ENCODE peak calls at places on chromosomes 6 and 20, in eight cellular contexts. One of them, this sample, is unnamed.

GRCh38 chr6:2209226-2209809 is 36.1 kb downstream of the GMDS start:
- DNase-seq in spleen: no peak
- DNase-seq in esophagus muscularis mucosa: no peak
- DNase-seq in stomach: peak
- DNase-seq in breast epithelium: peak
- DNase-seq in sigmoid colon: no peak
- DNase-seq in transverse colon: peak
- DNase-seq in HepG2: peak
- DNase-seq in this sample: no peak

GRCh38 chr6:134267917-134268361 is 50.0 kb downstream of the SGK1 start:
- DNase-seq in spleen: no peak
- DNase-seq in esophagus muscularis mucosa: no peak
- DNase-seq in stomach: no peak
- DNase-seq in breast epithelium: no peak
- DNase-seq in sigmoid colon: no peak
- DNase-seq in transverse colon: peak
- DNase-seq in HepG2: peak
- DNase-seq in this sample: no peak

GRCh38 chr20:38369387-38369786 is 23.1 kb downstream of the LBP start:
- DNase-seq in spleen: no peak
- DNase-seq in esophagus muscularis mucosa: no peak
- DNase-seq in stomach: no peak
- DNase-seq in breast epithelium: no peak
- DNase-seq in sigmoid colon: no peak
- DNase-seq in transverse colon: no peak
- DNase-seq in HepG2: peak
- DNase-seq in this sample: no peak

GRCh38 chr20:6007529-6008103 is 46.2 kb downstream of the LRRN4 start:
- DNase-seq in spleen: no peak
- DNase-seq in esophagus muscularis mucosa: no peak
- DNase-seq in stomach: no peak
- DNase-seq in breast epithelium: no peak
- DNase-seq in sigmoid colon: no peak
- DNase-seq in transverse colon: no peak
- DNase-seq in HepG2: peak
- DNase-seq in this sample: no peak

GRCh38 chr6:29524982-29525639 is 34.4 kb downstream of the UBD start:
- DNase-seq in spleen: no peak
- DNase-seq in esophagus muscularis mucosa: no peak
- DNase-seq in stomach: no peak
- DNase-seq in breast epithelium: no peak
- DNase-seq in sigmoid colon: no peak
- DNase-seq in transverse colon: no peak
- DNase-seq in HepG2: no peak
- DNase-seq in this sample: peak

GRCh38 chr6:112626468-112627082 is 279.4 kb downstream of the RFPL4B start:
- DNase-seq in spleen: no peak
- DNase-seq in esophagus muscularis mucosa: no peak
- DNase-seq in stomach: no peak
- DNase-seq in breast epithelium: no peak
- DNase-seq in sigmoid colon: no peak
- DNase-seq in transverse colon: no peak
- DNase-seq in HepG2: peak
- DNase-seq in this sample: no peak

GRCh38 chr6:128230267-128230989 is 290.0 kb downstream of the PTPRK start:
- DNase-seq in spleen: no peak
- DNase-seq in esophagus muscularis mucosa: no peak
- DNase-seq in stomach: no peak
- DNase-seq in breast epithelium: no peak
- DNase-seq in sigmoid colon: no peak
- DNase-seq in transverse colon: no peak
- DNase-seq in HepG2: peak
- DNase-seq in this sample: no peak

GRCh38 chr20:44918761-44919160 is 8.9 kb downstream of the PABPC1L start:
- DNase-seq in spleen: no peak
- DNase-seq in esophagus muscularis mucosa: no peak
- DNase-seq in stomach: no peak
- DNase-seq in breast epithelium: no peak
- DNase-seq in sigmoid colon: no peak
- DNase-seq in transverse colon: no peak
- DNase-seq in HepG2: no peak
- DNase-seq in this sample: no peak

GRCh38 chr20:34052414-34052813 is 58.7 kb downstream of the RALY start:
- DNase-seq in spleen: no peak
- DNase-seq in esophagus muscularis mucosa: no peak
- DNase-seq in stomach: no peak
- DNase-seq in breast epithelium: no peak
- DNase-seq in sigmoid colon: no peak
- DNase-seq in transverse colon: no peak
- DNase-seq in HepG2: no peak
- DNase-seq in this sample: no peak

GRCh38 chr20:3248993-3249347 is 10.0 kb upstream of the SLC4A11 start:
- DNase-seq in spleen: peak
- DNase-seq in esophagus muscularis mucosa: no peak
- DNase-seq in stomach: no peak
- DNase-seq in breast epithelium: no peak
- DNase-seq in sigmoid colon: no peak
- DNase-seq in transverse colon: no peak
- DNase-seq in HepG2: no peak
- DNase-seq in this sample: no peak

GRCh38 chr6:31859923-31860322 is 2.7 kb downstream of the NEU1 start:
- DNase-seq in spleen: no peak
- DNase-seq in esophagus muscularis mucosa: no peak
- DNase-seq in stomach: no peak
- DNase-seq in breast epithelium: no peak
- DNase-seq in sigmoid colon: no peak
- DNase-seq in transverse colon: no peak
- DNase-seq in HepG2: no peak
- DNase-seq in this sample: no peak

GRCh38 chr6:50843842-50844241 is 25.2 kb downstream of the TFAP2B start:
- DNase-seq in spleen: no peak
- DNase-seq in esophagus muscularis mucosa: no peak
- DNase-seq in stomach: no peak
- DNase-seq in breast epithelium: peak
- DNase-seq in sigmoid colon: no peak
- DNase-seq in transverse colon: no peak
- DNase-seq in HepG2: no peak
- DNase-seq in this sample: no peak

GRCh38 chr20:63738687-63739128 is 868 bp upstream of the SLC2A4RG start:
- DNase-seq in spleen: peak
- DNase-seq in esophagus muscularis mucosa: no peak
- DNase-seq in stomach: peak
- DNase-seq in breast epithelium: no peak
- DNase-seq in sigmoid colon: peak
- DNase-seq in transverse colon: peak
- DNase-seq in HepG2: peak
- DNase-seq in this sample: no peak

GRCh38 chr20:4234128-4234527 is 218.8 kb upstream of the RNF24 start:
- DNase-seq in spleen: no peak
- DNase-seq in esophagus muscularis mucosa: no peak
- DNase-seq in stomach: no peak
- DNase-seq in breast epithelium: no peak
- DNase-seq in sigmoid colon: no peak
- DNase-seq in transverse colon: no peak
- DNase-seq in HepG2: no peak
- DNase-seq in this sample: no peak

GRCh38 chr6:28809947-28810654 is 113.7 kb downstream of the TRIM27 start:
- DNase-seq in spleen: no peak
- DNase-seq in esophagus muscularis mucosa: no peak
- DNase-seq in stomach: no peak
- DNase-seq in breast epithelium: no peak
- DNase-seq in sigmoid colon: no peak
- DNase-seq in transverse colon: no peak
- DNase-seq in HepG2: no peak
- DNase-seq in this sample: no peak

GRCh38 chr6:143510991-143511891 is at the start of gene FUCA2:
- DNase-seq in spleen: peak
- DNase-seq in esophagus muscularis mucosa: peak
- DNase-seq in stomach: peak
- DNase-seq in breast epithelium: peak
- DNase-seq in sigmoid colon: peak
- DNase-seq in transverse colon: peak
- DNase-seq in HepG2: peak
- DNase-seq in this sample: no peak

GRCh38 chr6:161273356-161273751 is 507 bp downstream of the AGPAT4 start:
- DNase-seq in spleen: no peak
- DNase-seq in esophagus muscularis mucosa: peak
- DNase-seq in stomach: no peak
- DNase-seq in breast epithelium: no peak
- DNase-seq in sigmoid colon: peak
- DNase-seq in transverse colon: no peak
- DNase-seq in HepG2: no peak
- DNase-seq in this sample: no peak

GRCh38 chr6:98678481-98678880 is 155.9 kb upstream of the POU3F2 start:
- DNase-seq in spleen: no peak
- DNase-seq in esophagus muscularis mucosa: no peak
- DNase-seq in stomach: no peak
- DNase-seq in breast epithelium: no peak
- DNase-seq in sigmoid colon: no peak
- DNase-seq in transverse colon: no peak
- DNase-seq in HepG2: no peak
- DNase-seq in this sample: no peak

DNA sequence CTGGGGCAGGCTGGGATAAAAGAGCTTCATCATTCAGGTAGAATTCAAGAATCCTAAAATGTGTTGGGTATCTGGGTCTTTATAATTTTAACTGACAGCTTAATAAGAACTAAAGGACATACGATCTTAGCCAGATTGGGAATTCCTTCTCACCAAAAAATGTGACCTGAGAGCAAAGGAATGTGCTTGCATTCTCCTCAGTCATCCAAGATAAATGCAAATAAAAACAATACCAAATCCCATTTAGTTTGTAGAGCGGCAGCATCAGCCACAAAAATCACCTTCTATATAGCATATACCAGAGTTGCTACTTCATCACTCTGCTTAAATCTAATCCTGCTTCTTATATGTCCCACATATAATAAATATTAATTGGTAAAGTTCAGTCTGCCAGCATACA is 16.9 kb downstream of the USP49 start:
- DNase-seq in spleen: no peak
- DNase-seq in esophagus muscularis mucosa: no peak
- DNase-seq in stomach: no peak
- DNase-seq in breast epithelium: no peak
- DNase-seq in sigmoid colon: no peak
- DNase-seq in transverse colon: no peak
- DNase-seq in HepG2: no peak
- DNase-seq in this sample: no peak
- H3K4me3 ChIP-seq in spleen: no peak
- H3K4me3 ChIP-seq in esophagus muscularis mucosa: no peak
- H3K4me3 ChIP-seq in stomach: no peak
- H3K4me3 ChIP-seq in breast epithelium: no peak
- H3K4me3 ChIP-seq in sigmoid colon: no peak
- H3K4me3 ChIP-seq in transverse colon: no peak
- H3K4me3 ChIP-seq in HepG2: no peak
- H3K4me3 ChIP-seq in this sample: no peak

DNA sequence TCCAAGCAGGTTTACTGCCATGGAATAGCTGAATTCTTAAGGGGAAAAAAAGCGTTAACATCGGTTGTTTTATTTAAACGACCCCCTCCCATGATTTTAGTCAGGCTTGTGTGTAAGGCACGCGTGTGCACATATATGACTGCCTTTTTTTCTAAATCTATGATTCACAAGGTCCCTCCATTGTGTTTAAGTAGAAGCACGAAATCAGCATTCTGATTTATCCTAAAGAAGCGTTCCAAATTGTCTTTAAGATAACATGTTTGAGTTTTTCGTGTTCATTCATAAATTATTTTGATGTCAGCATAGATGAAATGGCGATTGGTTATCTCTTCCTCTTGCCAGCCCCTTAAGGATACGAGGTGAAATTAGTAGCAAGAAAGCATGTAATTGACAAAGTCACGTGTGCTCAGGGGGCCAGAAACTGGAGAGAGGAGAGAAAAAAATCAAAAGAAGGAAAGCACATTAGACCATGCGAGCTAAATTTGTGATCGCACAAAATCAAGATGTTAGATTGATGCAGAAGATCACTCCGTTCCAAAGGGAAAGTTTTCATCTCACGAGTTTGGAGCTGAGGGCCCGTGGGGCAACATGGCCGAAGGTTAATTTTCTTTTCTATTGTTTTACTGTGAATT is at the start of gene LIN28B:
- DNase-seq in spleen: no peak
- DNase-seq in esophagus muscularis mucosa: no peak
- DNase-seq in stomach: no peak
- DNase-seq in breast epithelium: no peak
- DNase-seq in sigmoid colon: no peak
- DNase-seq in transverse colon: no peak
- DNase-seq in HepG2: peak
- DNase-seq in this sample: no peak
- TF ChIP-seq POLR2A in spleen: no peak
- TF ChIP-seq POLR2A in esophagus muscularis mucosa: no peak
- TF ChIP-seq POLR2A in stomach: no peak
- TF ChIP-seq POLR2A in breast epithelium: no peak
- TF ChIP-seq POLR2A in sigmoid colon: no peak
- TF ChIP-seq POLR2A in transverse colon: no peak
- TF ChIP-seq POLR2A in HepG2: peak
- TF ChIP-seq POLR2A in this sample: no peak

DNA sequence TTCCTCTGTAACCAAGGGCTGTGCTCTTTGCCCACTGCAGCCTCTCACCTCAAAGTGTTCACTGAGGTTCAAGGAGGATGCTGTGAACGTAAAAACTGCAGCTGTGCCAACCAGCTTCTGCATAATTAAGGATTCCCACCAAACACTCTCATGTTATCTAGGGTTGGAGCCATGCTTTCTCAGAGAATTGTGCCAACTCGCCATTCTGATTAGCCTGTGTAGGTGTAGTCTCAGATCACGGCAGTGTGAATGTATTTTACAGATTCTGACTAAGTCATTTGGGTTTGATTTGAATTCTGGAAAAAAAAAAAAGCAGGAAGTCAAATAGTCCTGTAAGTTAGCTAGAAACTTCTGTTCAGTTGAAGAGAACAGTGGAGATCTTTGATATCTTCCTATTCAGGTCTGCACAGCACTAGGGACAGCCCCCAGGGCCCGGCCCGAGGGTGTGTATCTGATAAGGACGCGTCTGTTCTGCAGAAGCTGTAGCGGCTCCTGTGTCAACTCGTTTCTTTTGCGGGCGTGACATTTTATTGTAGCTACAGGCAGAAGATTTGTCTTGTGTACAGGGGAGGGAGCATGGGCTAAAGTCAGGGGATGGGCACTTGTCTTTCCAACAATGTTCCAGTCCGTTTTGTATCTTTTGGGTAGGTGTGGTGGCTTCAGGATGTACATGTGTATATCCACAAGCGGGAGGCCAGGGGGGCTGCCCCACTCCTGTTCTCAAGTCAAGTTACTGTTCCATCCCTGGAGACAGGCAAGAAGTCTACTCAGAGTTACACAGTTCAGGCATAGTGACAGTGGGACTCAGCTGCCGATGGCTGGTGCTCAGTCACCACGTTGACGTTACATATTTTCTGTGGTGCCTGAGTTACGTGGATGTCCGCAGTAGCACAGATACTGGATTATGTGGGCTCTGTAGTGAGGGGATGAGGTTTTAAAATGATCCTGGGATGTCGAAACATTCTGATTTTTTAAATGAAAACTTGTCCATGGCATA is 12.4 kb downstream of the IRF4 start:
- DNase-seq in spleen: peak
- DNase-seq in esophagus muscularis mucosa: no peak
- DNase-seq in stomach: no peak
- DNase-seq in breast epithelium: no peak
- DNase-seq in sigmoid colon: no peak
- DNase-seq in transverse colon: peak
- DNase-seq in HepG2: no peak
- DNase-seq in this sample: no peak
- TF ChIP-seq POLR2AphosphoS5 in spleen: no peak
- TF ChIP-seq POLR2AphosphoS5 in esophagus muscularis mucosa: no peak
- TF ChIP-seq POLR2AphosphoS5 in stomach: no peak
- TF ChIP-seq POLR2AphosphoS5 in breast epithelium: no peak
- TF ChIP-seq POLR2AphosphoS5 in sigmoid colon: no peak
- TF ChIP-seq POLR2AphosphoS5 in transverse colon: no peak
- TF ChIP-seq POLR2AphosphoS5 in HepG2: no peak
- TF ChIP-seq POLR2AphosphoS5 in this sample: no peak

GRCh38 chr6:122323361-122323760 is 76.1 kb upstream of the HSF2 start:
- DNase-seq in spleen: no peak
- DNase-seq in esophagus muscularis mucosa: no peak
- DNase-seq in stomach: no peak
- DNase-seq in breast epithelium: no peak
- DNase-seq in sigmoid colon: no peak
- DNase-seq in transverse colon: no peak
- DNase-seq in HepG2: no peak
- DNase-seq in this sample: no peak
- H3K4me3 ChIP-seq in spleen: peak
- H3K4me3 ChIP-seq in esophagus muscularis mucosa: peak
- H3K4me3 ChIP-seq in stomach: peak
- H3K4me3 ChIP-seq in breast epithelium: peak
- H3K4me3 ChIP-seq in sigmoid colon: no peak
- H3K4me3 ChIP-seq in transverse colon: peak
- H3K4me3 ChIP-seq in HepG2: no peak
- H3K4me3 ChIP-seq in this sample: peak

This sample was measured in vagina.